ENCODE peak calls at places on chromosomes 12 and 14, in nine cellular contexts. N is nucleus accumbens; X is Calu3; P is sigmoid colon; H is CD8-positive, alpha-beta T cell; R is anterior cingulate cortex; U is nephron progenitor cell; B is uterus; W is NCI-H1694 treated with DMSO at 0.1 percent for 48 hours. O is an unnamed sample.

GRCh38 chr14:90538716-90539495 is 142.1 kb downstream of the CALM1 start:
- DNase-seq in U (no peak), B (no peak), R (no peak), W (no peak), X (no peak), P (no peak), H (no peak), N (no peak), O (no peak)

GRCh38 chr14:90456551-90456950 is 59.7 kb downstream of the CALM1 start:
- DNase-seq in B (no peak), R (peak; percentile 57), X (no peak), N (no peak), P (no peak), U (no peak), H (no peak), W (no peak), O (no peak)

GRCh38 chr12:104585448-104586055 is 128.8 kb downstream of the CHST11 start:
- DNase-seq in H (no peak), B (no peak), P (no peak), W (no peak), X (no peak), N (no peak), R (no peak), U (no peak), O (no peak)

GRCh38 chr12:57894577-57895292 is 46.6 kb upstream of the ATP23 start:
- DNase-seq in W (peak; percentile 97), H (no peak), B (no peak), X (no peak), P (no peak), U (no peak), N (no peak), R (no peak), O (peak; percentile 57)

GRCh38 chr14:101006008-101006407 is 102.5 kb upstream of the RTL1 start:
- DNase-seq in W (no peak), R (no peak), U (no peak), N (no peak), H (no peak), B (no peak), P (peak; percentile 50), X (no peak), O (no peak)

GRCh38 chr12:84497819-84498218 is 414.8 kb downstream of the SLC6A15 start:
- DNase-seq in H (no peak), N (no peak), P (no peak), X (no peak), U (no peak), R (no peak), B (no peak), W (no peak), O (peak; percentile 16)

GRCh38 chr12:55934343-55934742 is 3.4 kb downstream of the DGKA start:
- DNase-seq in W (no peak), B (no peak), N (no peak), X (no peak), P (no peak), U (no peak), H (no peak), R (no peak), O (no peak)

GRCh38 chr12:4379410-4379809 is at the start of gene FGF23:
- DNase-seq in X (no peak), W (no peak), P (no peak), H (no peak), U (peak; percentile 71), B (no peak), R (no peak), N (no peak), O (peak; percentile 87)

GRCh38 chr12:34397591-34398365 is 375.5 kb downstream of the ALG10 start:
- DNase-seq in R (no peak), X (no peak), B (no peak), W (no peak), P (peak; percentile 51), U (no peak), N (no peak), H (no peak), O (no peak)

GRCh38 chr14:24195186-24196070 is at the start of gene TM9SF1:
- DNase-seq in P (peak; percentile 94), U (peak; percentile 82), W (peak; percentile 55), N (peak; percentile 66), B (peak; percentile 85), H (peak; percentile 81), X (peak; percentile 85), R (peak; percentile 80), O (peak; percentile 91)

GRCh38 chr14:25039933-25040332 is 10.0 kb downstream of the STXBP6 start:
- DNase-seq in R (no peak), H (no peak), N (no peak), P (no peak), W (no peak), X (no peak), U (no peak), B (no peak), O (no peak)

GRCh38 chr14:73403181-73403752 is 55.1 kb downstream of the NUMB start:
- DNase-seq in X (no peak), W (no peak), U (no peak), R (no peak), B (no peak), N (no peak), H (no peak), P (no peak), O (no peak)

GRCh38 chr12:28258998-28259397 is 68.7 kb downstream of the CCDC91 start:
- DNase-seq in R (no peak), X (no peak), H (no peak), U (no peak), N (no peak), P (no peak), W (no peak), B (no peak), O (no peak)

GRCh38 chr14:22131749-22132476 is 457.1 kb downstream of the DAD1 start:
- DNase-seq in W (no peak), B (no peak), H (no peak), U (peak; percentile 38), P (no peak), N (no peak), R (no peak), X (peak; percentile 30), O (no peak)

GRCh38 chr12:3333583-3333982 is 157.4 kb upstream of the PRMT8 start:
- DNase-seq in B (no peak), P (peak; percentile 57), X (peak; percentile 35), R (peak; percentile 29), W (no peak), N (no peak), H (no peak), U (peak; percentile 62), O (peak; percentile 67)

GRCh38 chr12:104190151-104190550 is 25.4 kb upstream of the TXNRD1 start:
- DNase-seq in U (no peak), R (no peak), N (no peak), B (no peak), W (no peak), P (no peak), H (no peak), X (no peak), O (no peak)

GRCh38 chr14:73744874-73745529 is 30.8 kb upstream of the PNMA1 start:
- DNase-seq in X (peak; percentile 79), W (no peak), P (peak; percentile 70), R (no peak), H (no peak), U (no peak), N (no peak), B (no peak), O (no peak)

O was measured in SK-N-DZ.